ENCODE peak calls at places on chromosomes 5 and 9, in nine cellular contexts. P is CD8-positive, alpha-beta T cell; W is K562; B is pancreas; U is cardiac muscle cell; F is MM.1S; Q is lung; J is body of pancreas; A is suprapubic skin. Y is an unnamed sample.

GRCh38 chr5:64285188-64286130 is 119.8 kb downstream of the RNF180 start:
- DNase-seq in P (no peak), J (no peak), B (no peak), Q (no peak), A (peak; percentile 54), U (no peak), W (no peak), F (no peak), Y (no peak)

GRCh38 chr5:21711854-21712752 is 1141.0 kb downstream of the CDH12 start:
- DNase-seq in A (no peak), P (no peak), J (no peak), B (no peak), U (no peak), Q (no peak), W (no peak), F (no peak), Y (no peak)

GRCh38 chr5:32769711-32770110 is 58.6 kb downstream of the NPR3 start:
- DNase-seq in P (no peak), W (no peak), F (no peak), B (no peak), U (no peak), J (no peak), Q (no peak), A (no peak), Y (no peak)

GRCh38 chr9:100856238-100856637 is 172.3 kb upstream of the PLPPR1 start:
- DNase-seq in F (no peak), B (no peak), A (no peak), W (no peak), P (no peak), U (no peak), Q (no peak), J (peak; percentile 10), Y (no peak)

GRCh38 chr5:149961186-149961685 is 678 bp downstream of the SLC26A2 start:
- DNase-seq in F (peak; percentile 6), U (no peak), Q (no peak), B (no peak), W (no peak), P (no peak), J (no peak), A (no peak), Y (no peak)

GRCh38 chr5:1314564-1314982 is 19.7 kb upstream of the TERT start:
- DNase-seq in A (peak; percentile 77), B (no peak), P (peak; percentile 3), U (no peak), F (peak; percentile 42), Q (no peak), W (no peak), J (no peak), Y (no peak)

GRCh38 chr9:127858041-127858512 is 3.6 kb upstream of the ENG start:
- DNase-seq in J (peak; percentile 63), B (peak; percentile 17), F (no peak), A (no peak), U (peak; percentile 69), Q (no peak), W (no peak), P (no peak), Y (peak; percentile 87)

GRCh38 chr9:114504341-114505186 is 709 bp downstream of the WHRN start:
- DNase-seq in J (peak; percentile 70), F (peak; percentile 59), P (peak; percentile 41), W (peak; percentile 73), B (peak; percentile 51), A (peak; percentile 83), U (peak; percentile 42), Q (peak; percentile 36), Y (peak; percentile 26)

GRCh38 chr5:24530907-24531306 is 113.9 kb downstream of the CDH10 start:
- DNase-seq in A (no peak), Q (no peak), J (no peak), U (no peak), B (no peak), P (no peak), W (no peak), F (no peak), Y (no peak)

GRCh38 chr9:135734616-135735144 is 32.7 kb downstream of the KCNT1 start:
- DNase-seq in A (no peak), Q (no peak), P (no peak), U (no peak), B (no peak), J (no peak), W (no peak), F (no peak), Y (no peak)

GRCh38 chr9:76761448-76761847 is 2.8 kb upstream of the PCA3 start:
- DNase-seq in A (no peak), Q (no peak), P (no peak), J (no peak), B (no peak), F (no peak), W (peak; percentile 7), U (peak; percentile 23), Y (no peak)

DNA sequence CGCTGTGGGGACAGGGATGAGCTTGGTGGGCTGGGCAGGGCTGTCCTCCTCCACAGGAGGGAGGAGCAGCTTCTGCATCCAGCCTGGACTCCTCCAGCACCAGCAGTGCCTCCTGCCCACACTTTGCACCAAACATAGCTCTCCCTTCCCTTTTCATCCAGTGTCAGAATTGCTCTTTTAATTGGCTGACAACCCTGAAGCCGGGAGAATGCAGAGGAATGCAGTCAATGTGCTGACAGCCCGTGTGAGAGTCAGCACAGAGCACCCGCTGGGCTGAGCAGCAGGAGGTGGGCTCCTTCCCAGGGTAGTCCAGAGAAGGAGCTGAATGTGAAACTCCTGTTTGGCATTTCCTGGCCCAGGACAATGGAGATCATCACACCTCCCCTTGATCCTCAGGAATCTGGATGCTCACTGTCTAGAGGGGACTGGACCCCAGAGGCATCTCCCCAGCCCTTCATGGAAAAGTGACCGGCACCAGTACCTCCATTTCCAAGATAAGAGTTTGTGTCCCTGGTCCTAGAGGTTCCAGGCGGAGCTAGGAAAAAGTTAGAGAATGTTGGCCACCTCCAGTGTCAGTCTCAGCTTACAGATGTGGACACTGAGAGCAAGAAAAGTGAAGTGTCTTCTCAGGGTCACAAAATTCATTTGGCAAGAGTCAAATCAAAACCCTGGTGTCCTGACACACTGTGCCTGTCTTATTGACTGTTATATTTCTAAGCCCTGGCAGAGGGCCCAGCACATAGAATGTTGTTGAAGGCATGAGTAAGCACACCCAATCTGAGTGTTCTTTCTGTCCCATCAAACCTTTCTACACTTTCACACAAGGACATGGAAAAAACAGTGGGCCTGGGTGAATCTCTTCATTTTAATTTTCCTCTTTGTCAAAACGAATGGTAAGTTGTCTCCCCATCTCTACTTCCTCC is 202.1 kb downstream of the SNX18 start:
- DNase-seq in F (no peak), P (no peak), J (no peak), A (no peak), Q (no peak), W (no peak), U (peak; percentile 86), B (no peak), Y (no peak)
- H3K4me3 ChIP-seq in F (no peak overlapping the region), P (no peak overlapping the region), J (no peak overlapping the region), A (no peak overlapping the region), Q (no peak overlapping the region), W (no peak overlapping the region), U (no peak overlapping the region), B (no peak overlapping the region), Y (no peak overlapping the region)

DNA sequence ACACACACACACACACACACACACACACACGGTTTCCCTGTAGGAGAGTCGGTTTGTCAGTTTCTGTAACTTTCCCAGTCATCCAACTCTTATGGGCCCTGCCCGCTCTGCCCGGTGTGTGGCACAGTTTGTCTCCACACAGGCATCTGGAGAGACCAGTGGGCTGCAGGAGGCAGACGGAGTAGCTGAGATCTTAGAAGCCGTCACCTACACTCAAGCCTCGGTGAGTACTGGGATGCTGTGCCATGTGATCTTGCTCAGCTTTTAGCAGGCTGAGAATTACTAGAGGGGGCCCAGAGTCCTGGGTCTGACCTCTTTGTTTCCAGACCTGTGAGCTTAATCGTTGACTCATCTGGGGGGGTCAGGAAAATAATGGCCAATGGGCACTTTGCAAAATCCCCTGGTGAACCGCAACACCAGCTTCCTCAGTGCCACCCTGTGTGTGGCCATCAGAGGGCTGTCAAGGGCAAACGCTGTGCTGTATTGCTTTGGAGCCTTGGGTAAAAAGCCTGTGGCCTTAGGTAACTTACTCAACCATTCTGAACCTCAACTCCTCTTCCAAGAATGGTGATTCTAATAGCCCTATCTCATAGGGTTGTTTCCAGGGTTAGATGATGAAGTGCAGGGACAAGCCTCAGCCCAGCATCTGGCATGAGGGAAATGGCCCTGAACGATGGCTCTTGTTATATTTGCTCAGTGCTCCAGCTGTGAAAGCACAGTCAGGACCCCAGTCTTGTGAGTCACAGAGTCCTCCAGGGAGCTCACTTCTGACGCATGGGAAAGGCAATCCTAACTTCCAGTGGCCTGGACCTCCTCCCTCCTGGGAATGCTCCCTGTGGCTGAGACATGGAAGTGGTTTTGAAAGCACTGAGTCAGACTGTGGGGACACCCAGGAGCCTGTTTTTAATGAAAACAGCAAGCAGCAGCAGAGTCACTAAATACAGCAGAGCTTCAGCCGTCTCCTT is 45.6 kb downstream of the COL15A1 start:
- DNase-seq in B (peak; percentile 33), P (no peak), W (no peak), F (no peak), Q (peak; percentile 45), U (peak; percentile 96), J (peak; percentile 51), A (peak; percentile 85), Y (no peak)
- H3K4me1 ChIP-seq in B (no peaks in the 10 kb centered on the region), P (no peaks in the 10 kb centered on the region), W (peaks cover 10% of the 10 kb centered on the region), F (peaks cover 9% of the 10 kb centered on the region), Q (peaks cover 8% of the 10 kb centered on the region), U (no peaks in the 10 kb centered on the region), J (no peaks in the 10 kb centered on the region), A (peaks cover 24% of the 10 kb centered on the region), Y (no peaks in the 10 kb centered on the region)

DNA sequence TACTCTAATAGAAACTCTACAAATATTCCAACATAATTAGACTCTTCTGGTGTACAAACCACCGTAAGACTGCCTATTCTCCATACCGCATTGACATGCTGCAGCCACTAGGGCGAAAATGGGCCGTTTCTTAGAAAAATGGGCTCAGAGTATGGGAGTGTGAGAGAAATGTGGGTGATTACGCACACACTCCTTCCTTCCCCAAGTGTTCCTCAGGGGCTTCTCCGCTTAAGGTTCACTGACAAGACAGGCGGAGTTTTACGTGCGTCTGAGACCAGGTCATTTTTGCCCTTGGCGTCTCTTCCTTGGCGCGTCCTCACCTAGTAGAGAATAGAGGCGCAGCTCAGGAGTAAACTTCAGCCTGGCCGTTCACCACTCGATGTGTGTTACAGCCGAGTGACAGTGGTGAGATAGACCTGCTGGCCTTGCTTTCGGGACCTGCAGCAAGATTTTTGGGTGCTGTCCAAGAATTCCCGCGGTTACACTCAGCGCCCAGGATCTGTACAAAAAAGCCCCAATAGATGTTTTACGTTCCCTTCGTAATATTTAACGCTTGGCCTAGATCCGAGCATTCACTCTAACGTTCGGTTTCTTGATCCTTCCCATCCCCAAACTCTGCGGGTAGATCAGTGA is 1.8 kb upstream of the NTRK2 start:
- DNase-seq in W (peak; percentile 6), P (no peak), U (peak; percentile 45), J (peak; percentile 36), B (peak; percentile 25), Q (no peak), F (peak; percentile 72), A (no peak), Y (no peak)
- TF ChIP-seq CTCF in W (no peak), P (no peak), U (peak; percentile 56), J (peak; percentile 37), B (peak; percentile 32), Q (no peak), F (peak; percentile 71), A (peak; percentile 32), Y (peak; percentile 42)

DNA sequence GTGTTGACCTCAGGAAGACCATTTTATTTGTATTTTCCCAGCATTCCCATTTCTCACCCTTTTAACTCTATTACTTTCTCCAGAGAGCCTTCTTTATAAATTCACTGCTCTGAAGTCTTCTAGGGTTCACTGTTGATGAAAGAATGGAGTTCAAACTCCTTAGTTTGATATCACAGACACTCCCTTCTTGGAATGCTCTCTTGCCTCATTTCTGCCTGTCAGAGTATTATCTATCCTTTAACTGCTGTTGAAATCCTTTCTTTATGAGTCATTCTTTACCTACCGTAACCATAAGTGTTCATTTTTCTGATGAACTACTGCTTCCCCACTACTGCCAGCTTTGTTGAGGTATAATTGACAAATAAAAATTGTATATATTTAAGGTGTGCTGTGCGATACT is 4.3 kb downstream of the RIC1 start:
- DNase-seq in W (peak; percentile 11), A (no peak), J (no peak), U (peak; percentile 59), Q (no peak), P (no peak), B (no peak), F (no peak), Y (no peak)
- H3K4me3 ChIP-seq in W (no peak overlapping the region), A (no peak overlapping the region), J (no peak overlapping the region), U (no peak overlapping the region), Q (no peak overlapping the region), P (no peak overlapping the region), B (no peak overlapping the region), F (no peak overlapping the region), Y (no peak overlapping the region)